ENCODE peak calls at places on chromosome 15, in nine cellular contexts. E, Q, H, V, J, B, W, Z and G are unnamed samples.
A peak's percentile ranks its signal among the peaks of the same experiment; 100 is the strongest.

GRCh38 chr15:59388670-59389069 is 16.0 kb upstream of the MYO1E start:
- DNase-seq in V (no peak), J (no peak), Z (no peak), H (peak; percentile 71), E (peak; percentile 70), B (no peak), W (no peak), Q (no peak), G (no peak)

GRCh38 chr15:75178171-75178937 is 23.3 kb upstream of the C15orf39 start:
- DNase-seq in Z (no peak), W (no peak), B (no peak), H (peak; percentile 51), J (peak; percentile 67), E (no peak), V (no peak), Q (no peak), G (no peak)

GRCh38 chr15:41955807-41956525 is 16.4 kb downstream of the EHD4 start:
- DNase-seq in Q (no peak), W (peak; percentile 64), J (no peak), V (no peak), B (no peak), H (no peak), E (no peak), Z (no peak), G (no peak)

GRCh38 chr15:45187894-45188830 is at the start of gene SHF:
- DNase-seq in H (peak; percentile 48), B (peak; percentile 64), W (no peak), J (peak; percentile 64), V (no peak), Z (no peak), Q (peak; percentile 41), E (peak; percentile 45), G (no peak)

GRCh38 chr15:39285066-39285465 is 295.8 kb upstream of the THBS1 start:
- DNase-seq in Q (no peak), H (no peak), W (no peak), B (no peak), E (peak; percentile 79), J (no peak), Z (no peak), V (no peak), G (no peak)

GRCh38 chr15:65912235-65912634 is 42.9 kb downstream of the RAB11A start:
- DNase-seq in H (no peak), Z (no peak), E (no peak), J (no peak), Q (no peak), V (no peak), W (no peak), B (no peak), G (no peak)

GRCh38 chr15:41536866-41537265 is 7.2 kb downstream of the RPAP1 start:
- DNase-seq in W (no peak), V (no peak), Q (no peak), J (no peak), H (no peak), E (no peak), B (no peak), Z (no peak), G (no peak)

GRCh38 chr15:40731034-40731433 is 24.0 kb downstream of the RMDN3 start:
- DNase-seq in Z (no peak), W (no peak), J (no peak), H (no peak), E (no peak), V (no peak), B (no peak), Q (no peak), G (peak; percentile 22)

GRCh38 chr15:81410318-81410753 is 36.3 kb upstream of the TMC3 start:
- DNase-seq in V (peak; percentile 56), B (peak; percentile 47), H (peak; percentile 91), Z (peak; percentile 21), Q (no peak), W (no peak), J (peak; percentile 18), E (peak; percentile 74), G (peak; percentile 38)

GRCh38 chr15:85313339-85313738 is 67.1 kb upstream of the AKAP13 start:
- DNase-seq in V (no peak), Q (no peak), B (no peak), H (no peak), W (no peak), J (no peak), Z (no peak), E (peak; percentile 54), G (no peak)

GRCh38 chr15:92009162-92009561 is 155.7 kb downstream of the SLCO3A1 start:
- DNase-seq in W (no peak), V (no peak), J (no peak), Q (no peak), E (no peak), H (no peak), B (no peak), Z (no peak), G (no peak)

GRCh38 chr15:47409601-47410000 is 307.7 kb upstream of the SEMA6D start:
- DNase-seq in J (no peak), B (no peak), H (no peak), W (no peak), V (no peak), Z (no peak), E (peak; percentile 58), Q (no peak), G (peak; percentile 4)

GRCh38 chr15:52651868-52652267 is 27.3 kb downstream of the ATOSA start:
- DNase-seq in V (peak; percentile 32), H (peak; percentile 91), E (peak; percentile 98), W (peak; percentile 33), B (peak; percentile 17), Z (peak; percentile 58), J (peak; percentile 33), Q (no peak), G (peak; percentile 71)

GRCh38 chr15:52651114-52651513 is 28.1 kb downstream of the ATOSA start:
- DNase-seq in J (no peak), V (no peak), H (no peak), E (no peak), W (no peak), B (no peak), Q (no peak), Z (no peak), G (no peak)

GRCh38 chr15:52652984-52653383 is 26.2 kb downstream of the ATOSA start:
- DNase-seq in V (no peak), H (peak; percentile 55), W (no peak), J (no peak), Z (peak; percentile 44), B (no peak), E (peak; percentile 92), Q (no peak), G (peak; percentile 13)

GRCh38 chr15:52653451-52653964 is 25.7 kb downstream of the ATOSA start:
- DNase-seq in E (peak; percentile 85), J (no peak), H (peak; percentile 75), V (no peak), B (no peak), Q (no peak), W (no peak), Z (no peak), G (peak; percentile 33)

DNA sequence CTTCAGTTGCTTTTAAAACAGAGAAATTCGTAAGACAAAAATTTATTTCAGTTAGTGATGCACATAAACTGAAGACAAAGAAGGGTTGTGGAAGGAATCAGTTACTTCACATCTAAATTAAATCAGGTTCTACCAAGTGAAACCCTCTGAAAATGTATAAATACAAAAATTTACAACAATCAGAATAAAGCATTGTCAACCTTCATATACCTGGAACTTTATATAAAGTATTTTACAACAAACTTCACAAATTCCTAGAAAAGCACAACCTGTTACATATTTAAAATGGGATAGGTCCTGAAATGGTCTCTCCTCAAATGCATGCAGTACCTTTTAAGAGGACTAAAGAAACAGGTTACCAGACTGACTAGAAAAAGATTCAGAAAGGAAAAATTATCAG is 26.9 kb downstream of the ATOSA start:
- DNase-seq in E (no peak), B (no peak), Q (no peak), H (no peak), W (no peak), V (no peak), Z (no peak), J (no peak), G (no peak)
- H3K4me3 ChIP-seq in E (no peak overlapping the region), B (no peak overlapping the region), Q (no peak overlapping the region), H (peak overlapping the region; percentile 61), W (no peak overlapping the region), V (no peak overlapping the region), Z (no peak overlapping the region), J (no peak overlapping the region), G (peak overlapping the region; percentile 33)

DNA sequence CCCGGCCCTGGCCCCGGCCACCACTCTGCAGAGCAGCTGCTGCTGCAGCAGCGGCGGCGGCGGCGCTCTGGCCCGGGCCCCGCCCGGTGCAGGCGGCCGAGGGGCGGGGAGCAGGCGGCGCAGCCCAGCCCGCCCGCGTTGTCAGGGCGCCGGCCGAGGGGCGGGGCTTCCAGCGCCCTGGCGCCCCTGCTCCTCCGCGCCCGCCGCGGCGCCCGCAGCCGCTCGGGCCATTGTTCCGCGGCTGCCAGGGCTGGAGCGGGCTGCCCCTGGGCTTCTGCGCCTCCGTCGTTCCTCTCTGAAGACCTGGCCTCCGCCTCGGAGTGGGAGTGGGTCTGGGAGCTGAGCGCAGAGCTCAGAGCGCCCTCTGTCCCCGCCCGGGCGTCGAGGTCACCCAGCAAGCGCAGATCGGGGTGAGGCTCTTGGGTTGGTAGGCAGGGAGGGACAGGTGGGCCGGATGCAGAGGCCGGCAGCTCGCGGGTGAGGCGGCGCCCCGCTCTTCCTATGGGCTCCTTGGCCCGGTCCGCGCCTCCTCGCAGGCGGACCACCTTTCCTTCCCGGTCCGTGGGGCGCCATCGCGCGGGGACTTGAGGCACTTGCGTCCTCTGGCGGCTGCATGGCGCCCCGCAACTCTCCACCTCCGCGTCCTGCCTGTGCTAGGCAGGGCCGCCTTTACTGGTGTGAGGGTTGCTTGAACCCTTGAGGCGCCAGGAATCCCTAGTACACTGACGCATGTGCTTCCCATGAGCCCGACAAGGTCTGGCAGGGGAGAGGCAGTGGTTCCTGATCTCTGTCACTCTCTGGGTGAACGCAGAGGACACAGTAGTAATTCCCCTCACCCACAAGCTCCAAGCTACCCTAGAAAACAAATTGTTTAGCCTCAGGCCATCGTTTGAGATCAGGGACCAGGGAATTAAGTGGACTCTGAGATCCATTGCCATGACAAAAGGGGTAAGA is at the start of gene LPCAT4:
- DNase-seq in B (peak; percentile 90), J (peak; percentile 89), V (peak; percentile 69), W (peak; percentile 86), E (peak; percentile 80), Z (peak; percentile 26), H (peak; percentile 96), Q (peak; percentile 86), G (peak; percentile 81)
- H3K4me3 ChIP-seq in B (peak within 1 kb of the TSS; percentile 79), J (peak within 1 kb of the TSS; percentile 88), V (peak within 1 kb of the TSS; percentile 88), W (peak within 1 kb of the TSS; percentile 90), E (peak within 1 kb of the TSS; percentile 87), Z (peak within 1 kb of the TSS; percentile 91), H (peak within 1 kb of the TSS; percentile 92), Q (peak within 1 kb of the TSS; percentile 91), G (peak within 1 kb of the TSS; percentile 88)

DNA sequence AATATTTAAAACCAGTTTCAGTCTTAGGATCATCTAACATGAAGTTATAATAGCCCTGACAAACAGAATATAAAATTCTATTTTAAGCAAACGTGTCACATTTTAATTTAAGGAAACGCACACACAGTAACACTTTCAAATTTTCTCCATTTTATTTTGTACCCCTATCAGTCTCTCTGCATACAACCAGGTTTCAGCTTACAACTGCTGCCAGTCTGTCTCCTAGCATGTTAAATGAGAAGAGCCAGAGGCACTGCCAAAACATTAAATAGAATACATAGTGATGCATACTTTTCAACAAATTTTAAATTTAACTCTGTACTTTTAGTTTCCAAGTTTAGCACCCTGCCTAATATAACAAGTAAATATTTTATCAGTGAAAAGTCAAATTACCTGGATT is 60.8 kb downstream of the UACA start:
- DNase-seq in Q (no peak), H (no peak), Z (no peak), W (no peak), J (no peak), V (no peak), E (no peak), B (no peak), G (no peak)
- H3K4me3 ChIP-seq in Q (no peak overlapping the region), H (peak overlapping the region; percentile 60), Z (no peak overlapping the region), W (no peak overlapping the region), J (no peak overlapping the region), V (no peak overlapping the region), E (no peak overlapping the region), B (no peak overlapping the region), G (peak overlapping the region; percentile 33)

GRCh38 chr15:79136434-79137046 is 46.0 kb upstream of the RASGRF1 start:
- DNase-seq in E (no peak), Z (no peak), W (no peak), B (no peak), V (no peak), J (no peak), Q (no peak), H (no peak), G (no peak)
- H3K4me3 ChIP-seq in E (no peak overlapping the region), Z (no peak overlapping the region), W (no peak overlapping the region), B (no peak overlapping the region), V (no peak overlapping the region), J (no peak overlapping the region), Q (no peak overlapping the region), H (no peak overlapping the region), G (no peak overlapping the region)